ENCODE peak calls at places on chromosomes 16 and 17, in ten cellular contexts. R is activated T-helper 1 cell treated with anti-CD3 and anti-CD28 coated beads, Interleukin-2, amount 50 U/mL, for 16 hours; M is NCI-H1417; Z is activated CD4-positive, alpha-beta T cell treated with anti-CD3 and anti-CD28 coated beads, Interleukin-2, amount 50 U/mL, for 48 hours; X is neural progenitor cell; B is WTC11; Y is T-helper 1 cell; C is T47D; H is endothelial cell of umbilical vein; K is effector CD8-positive, alpha-beta T cell. O is an unnamed sample.

GRCh38 chr16:67173808-67174705 is 3.7 kb downstream of the NOL3 start:
- DNase-seq in K (peak; percentile 30), Y (peak; percentile 85), M (peak; percentile 73), X (peak; percentile 85), H (peak; percentile 90), B (peak; percentile 76), Z (peak; percentile 79), C (peak; percentile 89), R (peak; percentile 50), O (peak; percentile 91)

GRCh38 chr16:11582157-11582814 is 4.4 kb downstream of the LITAF start:
- DNase-seq in Y (no peak), R (no peak), C (no peak), B (no peak), X (no peak), M (no peak), K (no peak), Z (no peak), H (no peak), O (no peak)

GRCh38 chr17:42774066-42774750 is 959 bp downstream of the VPS25 start:
- DNase-seq in B (no peak), Z (no peak), H (no peak), M (no peak), C (no peak), X (no peak), R (no peak), Y (no peak), K (no peak), O (peak; percentile 83)

GRCh38 chr16:62966626-62967025 is 930.4 kb upstream of the CDH8 start:
- DNase-seq in C (no peak), M (no peak), Y (no peak), B (no peak), K (no peak), X (no peak), H (no peak), Z (no peak), R (no peak), O (no peak)

GRCh38 chr17:37701424-37702020 is 43.3 kb downstream of the HNF1B start:
- DNase-seq in X (peak; percentile 39), C (no peak), Y (peak; percentile 47), Z (peak; percentile 70), B (peak; percentile 64), H (peak; percentile 27), R (no peak), M (no peak), K (no peak), O (no peak)

GRCh38 chr16:84198401-84198800 is 7.4 kb downstream of the ADAD2 start:
- DNase-seq in X (no peak), C (no peak), H (no peak), K (no peak), Y (no peak), M (no peak), Z (no peak), B (no peak), R (no peak), O (peak; percentile 62)

GRCh38 chr17:68029512-68030215 is 5.9 kb upstream of the KPNA2 start:
- DNase-seq in R (no peak), M (peak; percentile 23), K (no peak), X (no peak), Y (no peak), B (no peak), C (no peak), Z (no peak), H (no peak), O (no peak)

GRCh38 chr16:84819644-84820304 is at the start of gene CRISPLD2:
- DNase-seq in Y (peak; percentile 81), Z (peak; percentile 91), M (peak; percentile 61), R (peak; percentile 70), H (peak; percentile 86), C (peak; percentile 97), X (peak; percentile 98), K (peak; percentile 82), B (peak; percentile 97), O (peak; percentile 90)

GRCh38 chr17:4365628-4366311 is 705 bp downstream of the UBE2G1 start:
- DNase-seq in R (no peak), Z (no peak), C (no peak), X (peak; percentile 80), K (peak; percentile 23), Y (peak; percentile 33), H (peak; percentile 42), B (peak; percentile 60), M (no peak), O (peak; percentile 32)

GRCh38 chr16:88815901-88816589 is 4.3 kb upstream of the APRT start:
- DNase-seq in Z (peak; percentile 71), B (peak; percentile 69), X (peak; percentile 72), H (peak; percentile 23), C (no peak), R (no peak), Y (no peak), K (peak; percentile 27), M (peak; percentile 34), O (no peak)

GRCh38 chr16:66905633-66906539 is 12.8 kb downstream of the CDH16 start:
- DNase-seq in H (no peak), K (no peak), R (no peak), X (peak; percentile 54), Z (peak; percentile 39), B (peak; percentile 55), Y (peak; percentile 48), C (no peak), M (peak; percentile 36), O (peak; percentile 48)

GRCh38 chr16:1769402-1770300 is 1.7 kb downstream of the NME3 start:
- DNase-seq in H (no peak), X (no peak), Y (no peak), M (no peak), Z (no peak), C (no peak), B (no peak), R (no peak), K (no peak), O (no peak)

GRCh38 chr16:22694887-22695382 is 119.0 kb upstream of the HS3ST2 start:
- DNase-seq in Z (no peak), K (no peak), C (no peak), R (no peak), M (no peak), Y (no peak), H (no peak), X (no peak), B (no peak), O (peak; percentile 61)

GRCh38 chr16:20740007-20740883 is 1.4 kb downstream of the THUMPD1 start:
- DNase-seq in K (no peak), H (peak; percentile 53), B (no peak), Z (no peak), M (no peak), Y (peak; percentile 14), X (no peak), R (no peak), C (no peak), O (peak; percentile 6)

GRCh38 chr17:49508061-49508865 is 13.2 kb downstream of the NGFR start:
- DNase-seq in C (peak; percentile 81), X (peak; percentile 72), Z (no peak), M (no peak), Y (no peak), R (no peak), B (peak; percentile 78), K (no peak), H (no peak), O (peak; percentile 86)

GRCh38 chr17:81494984-81495383 is 17.6 kb downstream of the ACTG1 start:
- DNase-seq in M (no peak), X (peak; percentile 10), Z (no peak), Y (no peak), B (no peak), C (no peak), H (no peak), R (no peak), K (no peak), O (peak; percentile 42)

GRCh38 chr16:24499193-24499814 is 40.1 kb upstream of the RBBP6 start:
- DNase-seq in C (no peak), Y (no peak), K (no peak), R (no peak), B (peak; percentile 75), Z (peak; percentile 27), X (peak; percentile 79), H (peak; percentile 13), M (peak; percentile 21), O (peak; percentile 62)

O was measured in M059J.